ENCODE peak calls at places on chromosomes 5 and 9, in six cellular contexts. One of them, this sample, is unnamed.

GRCh38 chr5:34854459-34855174 is 15.7 kb downstream of the TTC23L start:
- DNase-seq in suprapubic skin: no peak
- DNase-seq in thoracic aorta: no peak
- DNase-seq in AG09309: no peak
- DNase-seq in B cell: no peak
- DNase-seq in RWPE1: no peak
- DNase-seq in this sample: peak

GRCh38 chr5:78503958-78504357 is 143.5 kb downstream of the SCAMP1 start:
- DNase-seq in suprapubic skin: no peak
- DNase-seq in thoracic aorta: no peak
- DNase-seq in AG09309: no peak
- DNase-seq in B cell: no peak
- DNase-seq in RWPE1: no peak
- DNase-seq in this sample: no peak

GRCh38 chr9:97853844-97854695 is 1.0 kb downstream of the FOXE1 start:
- DNase-seq in suprapubic skin: no peak
- DNase-seq in thoracic aorta: no peak
- DNase-seq in AG09309: no peak
- DNase-seq in B cell: peak
- DNase-seq in RWPE1: peak
- DNase-seq in this sample: peak

GRCh38 chr5:79962580-79963222 is 28.4 kb downstream of the MTX3 start:
- DNase-seq in suprapubic skin: no peak
- DNase-seq in thoracic aorta: no peak
- DNase-seq in AG09309: no peak
- DNase-seq in B cell: no peak
- DNase-seq in RWPE1: no peak
- DNase-seq in this sample: no peak

GRCh38 chr5:137201876-137202275 is 297.2 kb downstream of the SPOCK1 start:
- DNase-seq in suprapubic skin: no peak
- DNase-seq in thoracic aorta: no peak
- DNase-seq in AG09309: peak
- DNase-seq in B cell: no peak
- DNase-seq in RWPE1: no peak
- DNase-seq in this sample: no peak

GRCh38 chr5:72067682-72068470 is 39.4 kb upstream of the MAP1B start:
- DNase-seq in suprapubic skin: no peak
- DNase-seq in thoracic aorta: no peak
- DNase-seq in AG09309: peak
- DNase-seq in B cell: no peak
- DNase-seq in RWPE1: peak
- DNase-seq in this sample: no peak

GRCh38 chr9:127392976-127393375 is 4.0 kb upstream of the SLC2A8 start:
- DNase-seq in suprapubic skin: peak
- DNase-seq in thoracic aorta: no peak
- DNase-seq in AG09309: no peak
- DNase-seq in B cell: no peak
- DNase-seq in RWPE1: no peak
- DNase-seq in this sample: no peak

GRCh38 chr5:113338628-113339027 is 96.2 kb downstream of the TSSK1B start:
- DNase-seq in suprapubic skin: no peak
- DNase-seq in thoracic aorta: no peak
- DNase-seq in AG09309: peak
- DNase-seq in B cell: no peak
- DNase-seq in RWPE1: no peak
- DNase-seq in this sample: no peak

GRCh38 chr5:89473196-89473595 is 590.2 kb upstream of the MEF2C start:
- DNase-seq in suprapubic skin: no peak
- DNase-seq in thoracic aorta: no peak
- DNase-seq in AG09309: no peak
- DNase-seq in B cell: no peak
- DNase-seq in RWPE1: no peak
- DNase-seq in this sample: no peak

GRCh38 chr9:98318834-98319478 is 63.5 kb upstream of the TBC1D2 start:
- DNase-seq in suprapubic skin: no peak
- DNase-seq in thoracic aorta: no peak
- DNase-seq in AG09309: no peak
- DNase-seq in B cell: no peak
- DNase-seq in RWPE1: no peak
- DNase-seq in this sample: no peak

GRCh38 chr9:130371196-130371966 is 73.4 kb upstream of the ASS1 start:
- DNase-seq in suprapubic skin: no peak
- DNase-seq in thoracic aorta: no peak
- DNase-seq in AG09309: no peak
- DNase-seq in B cell: no peak
- DNase-seq in RWPE1: no peak
- DNase-seq in this sample: no peak

GRCh38 chr9:37509536-37509935 is 23.8 kb downstream of the POLR1E start:
- DNase-seq in suprapubic skin: no peak
- DNase-seq in thoracic aorta: no peak
- DNase-seq in AG09309: no peak
- DNase-seq in B cell: no peak
- DNase-seq in RWPE1: no peak
- DNase-seq in this sample: no peak

GRCh38 chr5:154755361-154756202 is at the start of gene LARP1:
- DNase-seq in suprapubic skin: no peak
- DNase-seq in thoracic aorta: no peak
- DNase-seq in AG09309: no peak
- DNase-seq in B cell: no peak
- DNase-seq in RWPE1: peak
- DNase-seq in this sample: peak

GRCh38 chr9:121085661-121086060 is 10.9 kb downstream of the CNTRL start:
- DNase-seq in suprapubic skin: no peak
- DNase-seq in thoracic aorta: no peak
- DNase-seq in AG09309: no peak
- DNase-seq in B cell: no peak
- DNase-seq in RWPE1: no peak
- DNase-seq in this sample: no peak

GRCh38 chr5:1479581-1480188 is 34.4 kb upstream of the SLC6A3 start:
- DNase-seq in suprapubic skin: no peak
- DNase-seq in thoracic aorta: no peak
- DNase-seq in AG09309: peak
- DNase-seq in B cell: peak
- DNase-seq in RWPE1: peak
- DNase-seq in this sample: peak

GRCh38 chr9:133533878-133534277 is 626 bp upstream of the ADAMTSL2 start:
- DNase-seq in suprapubic skin: no peak
- DNase-seq in thoracic aorta: no peak
- DNase-seq in AG09309: no peak
- DNase-seq in B cell: no peak
- DNase-seq in RWPE1: no peak
- DNase-seq in this sample: peak

GRCh38 chr5:84149094-84149493 is 235.6 kb downstream of the EDIL3 start:
- DNase-seq in suprapubic skin: no peak
- DNase-seq in thoracic aorta: no peak
- DNase-seq in AG09309: no peak
- DNase-seq in B cell: no peak
- DNase-seq in RWPE1: no peak
- DNase-seq in this sample: no peak

GRCh38 chr9:114287763-114288232 is 35.1 kb upstream of the ORM1 start:
- DNase-seq in suprapubic skin: peak
- DNase-seq in thoracic aorta: no peak
- DNase-seq in AG09309: no peak
- DNase-seq in B cell: no peak
- DNase-seq in RWPE1: no peak
- DNase-seq in this sample: no peak

GRCh38 chr5:434443-435146 is 8.4 kb upstream of the EXOC3 start:
- DNase-seq in suprapubic skin: peak
- DNase-seq in thoracic aorta: no peak
- DNase-seq in AG09309: no peak
- DNase-seq in B cell: no peak
- DNase-seq in RWPE1: no peak
- DNase-seq in this sample: no peak

GRCh38 chr5:5403736-5404135 is 18.7 kb upstream of the ICE1 start:
- DNase-seq in suprapubic skin: no peak
- DNase-seq in thoracic aorta: no peak
- DNase-seq in AG09309: no peak
- DNase-seq in B cell: no peak
- DNase-seq in RWPE1: no peak
- DNase-seq in this sample: no peak

GRCh38 chr9:89036862-89037261 is 45.6 kb downstream of the S1PR3 start:
- DNase-seq in suprapubic skin: no peak
- DNase-seq in thoracic aorta: no peak
- DNase-seq in AG09309: no peak
- DNase-seq in B cell: no peak
- DNase-seq in RWPE1: no peak
- DNase-seq in this sample: no peak

GRCh38 chr9:122904466-122904822 is 715 bp downstream of the RC3H2 start:
- DNase-seq in suprapubic skin: no peak
- DNase-seq in thoracic aorta: no peak
- DNase-seq in AG09309: no peak
- DNase-seq in B cell: peak
- DNase-seq in RWPE1: peak
- DNase-seq in this sample: peak

GRCh38 chr5:153276151-153276550 is 214.3 kb upstream of the GRIA1 start:
- DNase-seq in suprapubic skin: no peak
- DNase-seq in thoracic aorta: no peak
- DNase-seq in AG09309: no peak
- DNase-seq in B cell: no peak
- DNase-seq in RWPE1: peak
- DNase-seq in this sample: peak

GRCh38 chr5:111680737-111681413 is 76.1 kb downstream of the NREP start:
- DNase-seq in suprapubic skin: no peak
- DNase-seq in thoracic aorta: peak
- DNase-seq in AG09309: peak
- DNase-seq in B cell: no peak
- DNase-seq in RWPE1: peak
- DNase-seq in this sample: no peak

DNA sequence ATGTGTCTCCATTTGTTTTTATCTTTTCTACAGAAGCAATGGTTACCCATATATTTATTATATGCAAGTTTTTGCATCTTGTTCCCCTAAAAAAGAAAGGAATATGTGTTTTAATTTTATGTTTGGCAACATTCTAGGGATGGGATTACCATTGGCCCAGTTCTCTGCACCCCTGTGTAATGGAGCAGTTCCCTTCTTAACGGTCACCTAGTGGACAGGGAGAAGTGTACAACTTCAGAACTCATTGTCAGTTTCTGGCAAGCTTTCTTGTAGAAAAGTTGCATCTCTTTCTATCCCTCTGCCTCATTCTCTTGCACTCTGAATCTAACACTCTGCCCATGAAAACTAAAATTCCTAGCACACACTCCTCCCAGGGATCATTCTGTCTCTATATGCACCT is 78.2 kb downstream of the DOCK8 start:
- DNase-seq in suprapubic skin: no peak
- DNase-seq in thoracic aorta: no peak
- DNase-seq in AG09309: no peak
- DNase-seq in B cell: no peak
- DNase-seq in RWPE1: no peak
- DNase-seq in this sample: no peak
- TF ChIP-seq CTCF in suprapubic skin: no peak
- TF ChIP-seq CTCF in thoracic aorta: no peak
- TF ChIP-seq CTCF in AG09309: no peak
- TF ChIP-seq CTCF in B cell: no peak
- TF ChIP-seq CTCF in RWPE1: no peak
- TF ChIP-seq CTCF in this sample: no peak

DNA sequence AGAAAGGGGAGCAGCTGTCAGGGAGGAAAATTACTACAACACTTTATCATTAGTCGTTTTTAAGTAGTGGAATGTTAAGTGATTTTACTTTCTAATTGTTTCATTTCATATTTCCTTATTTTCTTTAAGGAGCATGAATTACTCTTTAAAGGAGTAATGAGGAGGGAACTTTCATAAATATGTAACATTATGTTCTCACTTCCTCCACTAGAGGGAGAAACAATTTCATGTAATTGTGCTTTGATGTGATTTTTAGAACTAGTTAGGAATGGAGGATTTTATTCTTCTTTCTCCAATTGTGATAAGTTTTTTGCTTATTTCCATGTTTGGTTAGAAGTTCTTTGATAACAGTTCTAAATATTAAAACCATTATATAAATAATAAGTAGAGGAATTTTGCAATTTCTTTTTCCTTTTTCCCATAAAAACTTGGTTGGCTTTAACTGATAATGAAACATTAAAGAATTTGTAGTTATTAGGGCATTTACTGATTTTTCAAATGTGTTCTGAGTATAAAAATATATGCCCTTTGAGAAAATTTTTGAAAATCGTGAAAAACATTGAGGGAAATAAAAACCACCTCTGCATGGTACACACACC is 25.6 kb downstream of the CEP78 start:
- DNase-seq in suprapubic skin: no peak
- DNase-seq in thoracic aorta: no peak
- DNase-seq in AG09309: no peak
- DNase-seq in B cell: no peak
- DNase-seq in RWPE1: peak
- DNase-seq in this sample: peak
- TF ChIP-seq CTCF in suprapubic skin: peak
- TF ChIP-seq CTCF in thoracic aorta: peak
- TF ChIP-seq CTCF in AG09309: peak
- TF ChIP-seq CTCF in B cell: peak
- TF ChIP-seq CTCF in RWPE1: peak
- TF ChIP-seq CTCF in this sample: peak

DNA sequence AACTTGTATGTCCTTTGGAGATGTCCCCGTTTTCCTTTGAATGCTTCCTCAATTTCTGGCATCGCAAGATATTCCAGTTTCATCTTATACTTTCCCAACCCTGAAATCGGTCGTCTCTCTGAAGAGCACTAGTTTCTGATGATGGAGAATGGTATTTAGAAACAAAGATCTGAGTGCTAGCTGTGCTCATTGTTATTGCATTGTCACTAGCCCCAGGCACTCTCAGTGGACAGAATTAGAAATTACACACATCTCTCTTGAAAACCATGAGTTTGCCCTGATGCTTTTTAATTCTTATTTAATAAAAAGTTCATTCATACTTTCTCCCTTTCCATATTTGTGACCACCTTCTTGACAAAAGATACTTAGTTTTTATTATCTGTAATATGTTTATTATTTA is 67.7 kb downstream of the C9orf152 start:
- DNase-seq in suprapubic skin: no peak
- DNase-seq in thoracic aorta: no peak
- DNase-seq in AG09309: no peak
- DNase-seq in B cell: no peak
- DNase-seq in RWPE1: no peak
- DNase-seq in this sample: no peak
- TF ChIP-seq CTCF in suprapubic skin: no peak
- TF ChIP-seq CTCF in thoracic aorta: no peak
- TF ChIP-seq CTCF in AG09309: no peak
- TF ChIP-seq CTCF in B cell: no peak
- TF ChIP-seq CTCF in RWPE1: no peak
- TF ChIP-seq CTCF in this sample: no peak

GRCh38 chr9:72758944-72759343 is 193.9 kb downstream of the ALDH1A1 start:
- DNase-seq in suprapubic skin: no peak
- DNase-seq in thoracic aorta: no peak
- DNase-seq in AG09309: no peak
- DNase-seq in B cell: no peak
- DNase-seq in RWPE1: no peak
- DNase-seq in this sample: no peak

GRCh38 chr9:72751541-72751940 is 201.3 kb downstream of the ALDH1A1 start:
- DNase-seq in suprapubic skin: no peak
- DNase-seq in thoracic aorta: no peak
- DNase-seq in AG09309: no peak
- DNase-seq in B cell: no peak
- DNase-seq in RWPE1: no peak
- DNase-seq in this sample: no peak

GRCh38 chr9:72755836-72756235 is 197.0 kb downstream of the ALDH1A1 start:
- DNase-seq in suprapubic skin: no peak
- DNase-seq in thoracic aorta: no peak
- DNase-seq in AG09309: no peak
- DNase-seq in B cell: no peak
- DNase-seq in RWPE1: no peak
- DNase-seq in this sample: no peak

GRCh38 chr9:72749276-72749675 is 203.6 kb downstream of the ALDH1A1 start:
- DNase-seq in suprapubic skin: no peak
- DNase-seq in thoracic aorta: no peak
- DNase-seq in AG09309: no peak
- DNase-seq in B cell: no peak
- DNase-seq in RWPE1: no peak
- DNase-seq in this sample: no peak

GRCh38 chr9:72753261-72753893 is 199.5 kb downstream of the ALDH1A1 start:
- DNase-seq in suprapubic skin: no peak
- DNase-seq in thoracic aorta: no peak
- DNase-seq in AG09309: no peak
- DNase-seq in B cell: no peak
- DNase-seq in RWPE1: peak
- DNase-seq in this sample: no peak
- TF ChIP-seq CTCF in suprapubic skin: peak
- TF ChIP-seq CTCF in thoracic aorta: peak
- TF ChIP-seq CTCF in AG09309: peak
- TF ChIP-seq CTCF in B cell: no peak
- TF ChIP-seq CTCF in RWPE1: no peak
- TF ChIP-seq CTCF in this sample: peak

This sample was measured in GM13977.